ENCODE peak calls at places on chromosomes 1 and 21, in nine cellular contexts. G is kidney tubule cell; Y is activated CD4-positive, CD25-positive, alpha-beta regulatory T cell treated with anti-CD3 and anti-CD28 coated beads, Interleukin-2, amount 50 U/mL, for 72 hours; O is renal cortical epithelial cell; W is Caco-2; V is GF-D8; D is HT-29; L is iPS DF 19.7; B is 8988T. A is an unnamed sample.

GRCh38 chr1:64601207-64601606 is 131.3 kb downstream of the CACHD1 start:
- DNase-seq in G (no peak), Y (no peak), O (no peak), W (no peak), V (no peak), D (no peak), L (no peak), B (no peak), A (no peak)

GRCh38 chr1:109892476-109893368 is 17.9 kb upstream of the CSF1 start:
- DNase-seq in G (peak; percentile 82), Y (no peak), O (peak; percentile 74), W (no peak), V (no peak), D (no peak), L (no peak), B (no peak), A (no peak)

GRCh38 chr1:230761443-230762167 is 14.4 kb downstream of the CAPN9 start:
- DNase-seq in G (no peak), Y (no peak), O (no peak), W (no peak), V (no peak), D (no peak), L (no peak), B (no peak), A (no peak)

GRCh38 chr1:177780096-177780700 is 189.7 kb downstream of the SEC16B start:
- DNase-seq in G (peak; percentile 64), Y (no peak), O (peak; percentile 71), W (peak; percentile 42), V (no peak), D (peak; percentile 53), L (no peak), B (peak; percentile 21), A (no peak)

GRCh38 chr1:6095511-6096242 is 50.0 kb downstream of the KCNAB2 start:
- DNase-seq in G (no peak), Y (no peak), O (no peak), W (no peak), V (no peak), D (no peak), L (no peak), B (no peak), A (no peak)

GRCh38 chr1:109788695-109789521 is 25.2 kb upstream of the EPS8L3 start:
- DNase-seq in G (no peak), Y (peak; percentile 29), O (no peak), W (peak; percentile 30), V (peak; percentile 37), D (peak; percentile 51), L (no peak), B (peak; percentile 58), A (peak; percentile 18)

GRCh38 chr1:205141236-205142104 is 19.7 kb upstream of the RBBP5 start:
- DNase-seq in G (peak; percentile 80), Y (peak; percentile 71), O (peak; percentile 78), W (peak; percentile 72), V (peak; percentile 42), D (peak; percentile 89), L (peak; percentile 42), B (peak; percentile 35), A (peak; percentile 80)

GRCh38 chr1:68819190-68819829 is 322.4 kb upstream of the DEPDC1 start:
- DNase-seq in G (peak; percentile 30), Y (no peak), O (peak; percentile 35), W (no peak), V (no peak), D (peak; percentile 21), L (peak; percentile 7), B (peak; percentile 44), A (no peak)

GRCh38 chr21:25370311-25370744 is 237.0 kb downstream of the MRPL39 start:
- DNase-seq in G (peak; percentile 97), Y (no peak), O (peak; percentile 93), W (no peak), V (no peak), D (no peak), L (no peak), B (peak; percentile 14), A (no peak)

GRCh38 chr1:89516055-89516454 is 8.6 kb upstream of the LRRC8B start:
- DNase-seq in G (peak; percentile 87), Y (no peak), O (peak; percentile 89), W (no peak), V (no peak), D (peak; percentile 26), L (no peak), B (no peak), A (no peak)

GRCh38 chr21:42164064-42164789 is 54.7 kb upstream of the ABCG1 start:
- DNase-seq in G (peak; percentile 25), Y (peak; percentile 40), O (no peak), W (peak; percentile 63), V (no peak), D (peak; percentile 67), L (no peak), B (no peak), A (peak; percentile 88)

GRCh38 chr1:85427844-85428243 is 37.1 kb downstream of the DDAH1 start:
- DNase-seq in G (peak; percentile 23), Y (no peak), O (no peak), W (no peak), V (no peak), D (no peak), L (no peak), B (no peak), A (no peak)

GRCh38 chr1:3706651-3707297 is 45.5 kb upstream of the CCDC27 start:
- DNase-seq in G (no peak), Y (no peak), O (no peak), W (no peak), V (no peak), D (no peak), L (no peak), B (no peak), A (no peak)